ENCODE peak calls at places on chromosome 7, in seven cellular contexts. V is left ventricle myocardium inferior, R is astrocyte of the cerebellum, A is fibroblast of mammary gland, C is uterus, H is stomach, D is pancreas. Z is an unnamed sample.

GRCh38 chr7:82109288-82109687 is 334.3 kb downstream of the CACNA2D1 start:
- DNase-seq in V (no peak), R (no peak), A (peak), C (no peak), H (no peak), D (no peak), Z (no peak)

GRCh38 chr7:39609462-39610149 is 13.8 kb upstream of the RALA start:
- DNase-seq in V (peak), R (no peak), A (no peak), C (no peak), H (no peak), D (no peak), Z (no peak)

GRCh38 chr7:36855330-36855729 is 131.0 kb upstream of the AOAH start:
- DNase-seq in V (no peak), R (no peak), A (no peak), C (no peak), H (no peak), D (no peak), Z (no peak)

GRCh38 chr7:4097001-4097609 is 585.0 kb upstream of the FOXK1 start:
- DNase-seq in V (no peak), R (no peak), A (no peak), C (no peak), H (no peak), D (no peak), Z (no peak)

GRCh38 chr7:90841759-90842429 is 245.8 kb downstream of the CDK14 start:
- DNase-seq in V (no peak), R (no peak), A (no peak), C (no peak), H (no peak), D (no peak), Z (no peak)

GRCh38 chr7:98285132-98286092 is 3.9 kb downstream of the BRI3 start:
- DNase-seq in V (no peak), R (no peak), A (no peak), C (no peak), H (no peak), D (peak), Z (peak)

GRCh38 chr7:150869467-150869866 is 17.1 kb downstream of the AOC1 start:
- DNase-seq in V (no peak), R (no peak), A (no peak), C (no peak), H (no peak), D (no peak), Z (no peak)

GRCh38 chr7:142797799-142798377 is 27.1 kb downstream of the PRSS2 start:
- DNase-seq in V (no peak), R (no peak), A (no peak), C (no peak), H (no peak), D (no peak), Z (no peak)

GRCh38 chr7:7565018-7565680 is 1.5 kb upstream of the MIOS start:
- DNase-seq in V (no peak), R (no peak), A (no peak), C (no peak), H (no peak), D (no peak), Z (no peak)

GRCh38 chr7:32888505-32888904 is 3.1 kb downstream of the KBTBD2 start:
- DNase-seq in V (no peak), R (no peak), A (no peak), C (no peak), H (no peak), D (no peak), Z (no peak)

GRCh38 chr7:156616269-156617202 is 24.0 kb upstream of the RNF32 start:
- DNase-seq in V (no peak), R (no peak), A (no peak), C (no peak), H (no peak), D (no peak), Z (no peak)

GRCh38 chr7:130418306-130418705 is 22.5 kb downstream of the CEP41 start:
- DNase-seq in V (no peak), R (no peak), A (no peak), C (no peak), H (no peak), D (no peak), Z (no peak)
- TF ChIP-seq CTCF in V (no peak), R (no peak), A (no peak), C (no peak), H (no peak), D (no peak), Z (no peak)

DNA sequence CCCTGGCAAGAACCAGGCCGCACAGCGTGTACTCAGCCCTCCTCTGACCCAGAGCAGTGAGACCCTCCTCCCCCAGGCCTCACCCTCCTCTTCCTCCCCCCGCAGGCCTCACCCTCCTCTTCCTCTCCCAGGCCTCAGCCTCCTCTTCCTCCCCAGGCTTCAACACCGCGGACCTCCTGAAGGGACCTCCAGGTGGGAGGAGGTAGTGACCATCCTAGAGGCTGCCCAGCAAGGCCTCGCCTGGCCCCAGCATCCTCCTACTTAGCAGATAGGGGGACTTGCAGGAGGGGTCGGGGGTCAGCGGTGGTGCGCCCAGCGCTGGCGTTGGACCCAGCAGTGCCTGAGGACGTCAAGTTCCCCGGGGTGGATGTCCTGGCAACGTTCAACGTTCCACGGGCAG is 270.8 kb downstream of the ELFN1 start:
- DNase-seq in V (peak), R (no peak), A (no peak), C (no peak), H (no peak), D (peak), Z (no peak)
- H3K4me3 ChIP-seq in V (no peak), R (no peak), A (no peak), C (no peak), H (no peak), D (no peak), Z (no peak)

GRCh38 chr7:154844955-154845354 is 158.0 kb downstream of the PAXIP1 start:
- DNase-seq in V (no peak), R (no peak), A (no peak), C (no peak), H (no peak), D (no peak), Z (no peak)

GRCh38 chr7:154843670-154844237 is 159.2 kb downstream of the PAXIP1 start:
- DNase-seq in V (no peak), R (no peak), A (no peak), C (no peak), H (no peak), D (no peak), Z (no peak)

GRCh38 chr7:154841731-154842331 is 161.1 kb downstream of the PAXIP1 start:
- DNase-seq in V (no peak), R (no peak), A (no peak), C (no peak), H (peak), D (no peak), Z (no peak)

GRCh38 chr7:154842608-154843007 is 160.3 kb downstream of the PAXIP1 start:
- DNase-seq in V (no peak), R (no peak), A (no peak), C (no peak), H (no peak), D (no peak), Z (no peak)

GRCh38 chr7:154844499-154844898 is 158.4 kb downstream of the PAXIP1 start:
- DNase-seq in V (no peak), R (no peak), A (no peak), C (no peak), H (no peak), D (no peak), Z (no peak)
- TF ChIP-seq CTCF in V (no peak), R (no peak), A (no peak), C (no peak), H (no peak), D (no peak), Z (no peak)

DNA sequence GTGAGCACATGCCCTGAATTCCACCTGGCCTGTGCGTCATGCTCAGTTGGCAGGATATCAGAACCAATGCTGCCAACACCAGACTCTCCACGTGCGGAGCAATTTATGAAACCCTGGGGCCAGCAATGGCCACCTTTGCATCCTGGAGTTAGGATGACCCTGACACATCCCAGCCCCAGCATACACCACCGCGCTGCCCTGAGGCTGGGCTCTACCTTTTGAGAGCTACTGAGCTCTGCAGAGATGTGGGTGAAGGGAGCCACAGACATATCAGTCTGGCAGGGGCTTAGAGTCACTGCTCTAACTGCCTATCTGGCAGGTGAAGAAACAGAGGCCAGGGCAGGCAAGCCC is 41.9 kb downstream of the SYPL1 start:
- DNase-seq in V (no peak), R (no peak), A (no peak), C (peak), H (peak), D (peak), Z (peak)
- H3K4me3 ChIP-seq in V (no peak), R (no peak), A (no peak), C (no peak), H (no peak), D (no peak), Z (no peak)

Z was measured in gastrocnemius medialis.